ENCODE peak calls at places on chromosomes 11 and 22, in four cellular contexts. One of them, this sample, is unnamed.

GRCh38 chr22:41560095-41560487 is 719 bp upstream of the CSDC2 start:
- DNase-seq in NCI-H1694: no peak
- DNase-seq in KBM-7: no peak
- DNase-seq in coronary artery: no peak
- DNase-seq in this sample: no peak

GRCh38 chr11:67464411-67465189 is 4.5 kb downstream of the TMEM134 start:
- DNase-seq in NCI-H1694: peak; percentile 3
- DNase-seq in coronary artery: peak; percentile 85
- DNase-seq in KBM-7: peak; percentile 82
- DNase-seq in this sample: peak; percentile 96

GRCh38 chr11:65225284-65226102 is 36.3 kb upstream of the POLA2 start:
- DNase-seq in coronary artery: no peak
- DNase-seq in KBM-7: peak; percentile 70
- DNase-seq in NCI-H1694: peak; percentile 7
- DNase-seq in this sample: peak; percentile 68

GRCh38 chr11:75014129-75014528 is 25.4 kb downstream of the NEU3 start:
- DNase-seq in coronary artery: no peak
- DNase-seq in KBM-7: no peak
- DNase-seq in NCI-H1694: no peak
- DNase-seq in this sample: peak; percentile 32

GRCh38 chr11:16925495-16926065 is 88.6 kb downstream of the PLEKHA7 start:
- DNase-seq in KBM-7: no peak
- DNase-seq in NCI-H1694: no peak
- DNase-seq in coronary artery: no peak
- DNase-seq in this sample: peak; percentile 33

GRCh38 chr11:16632295-16633200 is 105.9 kb upstream of the C11orf58 start:
- DNase-seq in KBM-7: peak; percentile 51
- DNase-seq in NCI-H1694: no peak
- DNase-seq in coronary artery: no peak
- DNase-seq in this sample: peak; percentile 4

GRCh38 chr11:1832989-1833365 is 1.8 kb upstream of the SYT8 start:
- DNase-seq in KBM-7: no peak
- DNase-seq in NCI-H1694: no peak
- DNase-seq in coronary artery: no peak
- DNase-seq in this sample: no peak

GRCh38 chr11:9158898-9159391 is 67.5 kb upstream of the SCUBE2 start:
- DNase-seq in KBM-7: no peak
- DNase-seq in coronary artery: no peak
- DNase-seq in NCI-H1694: no peak
- DNase-seq in this sample: no peak

GRCh38 chr11:47711816-47712215 is 3.4 kb downstream of the AGBL2 start:
- DNase-seq in NCI-H1694: no peak
- DNase-seq in coronary artery: no peak
- DNase-seq in KBM-7: no peak
- DNase-seq in this sample: no peak

GRCh38 chr11:22703040-22703439 is 36.6 kb downstream of the GAS2 start:
- DNase-seq in KBM-7: no peak
- DNase-seq in coronary artery: no peak
- DNase-seq in NCI-H1694: no peak
- DNase-seq in this sample: no peak

GRCh38 chr11:69463181-69463891 is 18.1 kb upstream of the LINC01488 start:
- DNase-seq in KBM-7: no peak
- DNase-seq in coronary artery: no peak
- DNase-seq in NCI-H1694: no peak
- DNase-seq in this sample: no peak

GRCh38 chr22:19393704-19394103 is 37.8 kb downstream of the HIRA start:
- DNase-seq in coronary artery: no peak
- DNase-seq in NCI-H1694: no peak
- DNase-seq in KBM-7: no peak
- DNase-seq in this sample: no peak

GRCh38 chr11:123251656-123252344 is 56.8 kb upstream of the CLMP start:
- DNase-seq in KBM-7: no peak
- DNase-seq in coronary artery: peak; percentile 77
- DNase-seq in NCI-H1694: no peak
- DNase-seq in this sample: no peak

GRCh38 chr11:69280994-69281393 is 13.0 kb upstream of the MYEOV start:
- DNase-seq in KBM-7: no peak
- DNase-seq in NCI-H1694: no peak
- DNase-seq in coronary artery: no peak
- DNase-seq in this sample: no peak

GRCh38 chr11:66891849-66892660 is 35.2 kb downstream of the LRFN4 start:
- DNase-seq in KBM-7: peak; percentile 60
- DNase-seq in NCI-H1694: no peak
- DNase-seq in coronary artery: no peak
- DNase-seq in this sample: peak; percentile 88

GRCh38 chr22:39174498-39175120 is 22.1 kb upstream of the CBX7 start:
- DNase-seq in coronary artery: peak; percentile 84
- DNase-seq in KBM-7: peak; percentile 51
- DNase-seq in NCI-H1694: no peak
- DNase-seq in this sample: no peak

GRCh38 chr11:128603752-128604472 is 16.6 kb upstream of the ETS1 start:
- DNase-seq in coronary artery: no peak
- DNase-seq in KBM-7: peak; percentile 44
- DNase-seq in NCI-H1694: no peak
- DNase-seq in this sample: no peak

GRCh38 chr11:27216268-27217149 is 146.5 kb downstream of the CCDC34 start:
- DNase-seq in coronary artery: no peak
- DNase-seq in NCI-H1694: peak; percentile 91
- DNase-seq in KBM-7: no peak
- DNase-seq in this sample: no peak